ENCODE peak calls at places on chromosomes 11 and 22, in seven cellular contexts. One of them, this sample, is unnamed.

GRCh38 chr11:129828301-129828836 is 12.7 kb downstream of the TMEM45B start:
- DNase-seq in cardiac muscle cell: no peak
- DNase-seq in GM06990: no peak
- DNase-seq in tibial artery: no peak
- DNase-seq in Calu3: peak
- DNase-seq in neural crest cell: no peak
- DNase-seq in prostate gland: peak
- DNase-seq in this sample: peak

GRCh38 chr11:122656631-122657101 is 1.1 kb downstream of the UBASH3B start:
- DNase-seq in cardiac muscle cell: peak
- DNase-seq in GM06990: peak
- DNase-seq in tibial artery: peak
- DNase-seq in Calu3: peak
- DNase-seq in neural crest cell: peak
- DNase-seq in prostate gland: peak
- DNase-seq in this sample: no peak

GRCh38 chr11:99979052-99979451 is 708.0 kb upstream of the ARHGAP42 start:
- DNase-seq in cardiac muscle cell: no peak
- DNase-seq in GM06990: no peak
- DNase-seq in tibial artery: no peak
- DNase-seq in Calu3: no peak
- DNase-seq in neural crest cell: no peak
- DNase-seq in prostate gland: no peak
- DNase-seq in this sample: no peak

GRCh38 chr11:93718057-93718563 is 23.2 kb downstream of the TAF1D start:
- DNase-seq in cardiac muscle cell: no peak
- DNase-seq in GM06990: peak
- DNase-seq in tibial artery: no peak
- DNase-seq in Calu3: no peak
- DNase-seq in neural crest cell: no peak
- DNase-seq in prostate gland: no peak
- DNase-seq in this sample: no peak

GRCh38 chr11:63905179-63905578 is 11.8 kb downstream of the RCOR2 start:
- DNase-seq in cardiac muscle cell: no peak
- DNase-seq in GM06990: no peak
- DNase-seq in tibial artery: peak
- DNase-seq in Calu3: no peak
- DNase-seq in neural crest cell: no peak
- DNase-seq in prostate gland: no peak
- DNase-seq in this sample: no peak

GRCh38 chr11:130772266-130773227 is 143.7 kb downstream of the SNX19 start:
- DNase-seq in cardiac muscle cell: no peak
- DNase-seq in GM06990: no peak
- DNase-seq in tibial artery: peak
- DNase-seq in Calu3: peak
- DNase-seq in neural crest cell: no peak
- DNase-seq in prostate gland: no peak
- DNase-seq in this sample: no peak

GRCh38 chr11:90803366-90803765 is 580.5 kb upstream of the CHORDC1 start:
- DNase-seq in cardiac muscle cell: no peak
- DNase-seq in GM06990: no peak
- DNase-seq in tibial artery: no peak
- DNase-seq in Calu3: peak
- DNase-seq in neural crest cell: no peak
- DNase-seq in prostate gland: no peak
- DNase-seq in this sample: no peak

GRCh38 chr22:26673485-26673884 is 16.1 kb downstream of the MIAT start:
- DNase-seq in cardiac muscle cell: no peak
- DNase-seq in GM06990: no peak
- DNase-seq in tibial artery: no peak
- DNase-seq in Calu3: no peak
- DNase-seq in neural crest cell: no peak
- DNase-seq in prostate gland: no peak
- DNase-seq in this sample: no peak

GRCh38 chr22:17580461-17581031 is 17.2 kb downstream of the SLC25A18 start:
- DNase-seq in cardiac muscle cell: no peak
- DNase-seq in GM06990: no peak
- DNase-seq in tibial artery: no peak
- DNase-seq in Calu3: no peak
- DNase-seq in neural crest cell: no peak
- DNase-seq in prostate gland: no peak
- DNase-seq in this sample: no peak

GRCh38 chr11:64501500-64502427 is 89.3 kb upstream of the SLC22A12 start:
- DNase-seq in cardiac muscle cell: peak
- DNase-seq in GM06990: no peak
- DNase-seq in tibial artery: no peak
- DNase-seq in Calu3: no peak
- DNase-seq in neural crest cell: no peak
- DNase-seq in prostate gland: no peak
- DNase-seq in this sample: no peak

GRCh38 chr11:126993599-126993998 is 7.0 kb downstream of the KIRREL3 start:
- DNase-seq in cardiac muscle cell: no peak
- DNase-seq in GM06990: no peak
- DNase-seq in tibial artery: no peak
- DNase-seq in Calu3: no peak
- DNase-seq in neural crest cell: no peak
- DNase-seq in prostate gland: no peak
- DNase-seq in this sample: no peak

GRCh38 chr11:10564692-10565318 is 3.7 kb downstream of the LYVE1 start:
- DNase-seq in cardiac muscle cell: no peak
- DNase-seq in GM06990: no peak
- DNase-seq in tibial artery: no peak
- DNase-seq in Calu3: no peak
- DNase-seq in neural crest cell: no peak
- DNase-seq in prostate gland: no peak
- DNase-seq in this sample: no peak

GRCh38 chr11:128222245-128222959 is 365.0 kb downstream of the ETS1 start:
- DNase-seq in cardiac muscle cell: no peak
- DNase-seq in GM06990: no peak
- DNase-seq in tibial artery: no peak
- DNase-seq in Calu3: no peak
- DNase-seq in neural crest cell: no peak
- DNase-seq in prostate gland: no peak
- DNase-seq in this sample: no peak

GRCh38 chr22:47020157-47020556 is 257.7 kb downstream of the TBC1D22A start:
- DNase-seq in cardiac muscle cell: no peak
- DNase-seq in GM06990: no peak
- DNase-seq in tibial artery: no peak
- DNase-seq in Calu3: no peak
- DNase-seq in neural crest cell: no peak
- DNase-seq in prostate gland: no peak
- DNase-seq in this sample: no peak

DNA sequence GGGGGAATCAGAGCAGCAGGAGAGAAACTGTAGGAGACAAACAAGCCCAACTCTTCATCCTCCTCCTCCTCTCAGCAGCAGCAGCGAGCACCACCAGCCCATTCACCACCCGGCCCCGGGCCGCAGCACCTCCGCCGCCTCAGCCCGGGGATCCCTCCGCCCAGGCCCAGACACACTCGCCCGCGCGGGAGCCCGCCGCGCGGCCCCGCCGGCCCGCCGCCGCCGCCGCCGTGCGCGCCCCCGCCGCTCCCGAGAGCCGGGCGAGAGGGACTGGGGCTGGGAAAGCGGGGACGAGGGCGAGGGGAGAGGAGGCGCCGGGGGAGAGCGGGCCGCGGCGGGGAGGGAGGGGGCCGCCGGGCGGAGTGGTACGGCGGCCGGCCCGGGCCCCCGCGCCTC is at the start of gene PHF21A:
- DNase-seq in cardiac muscle cell: peak
- DNase-seq in GM06990: peak
- DNase-seq in tibial artery: peak
- DNase-seq in Calu3: peak
- DNase-seq in neural crest cell: peak
- DNase-seq in prostate gland: peak
- DNase-seq in this sample: peak
- TF ChIP-seq CTCF in cardiac muscle cell: no peak
- TF ChIP-seq CTCF in GM06990: no peak
- TF ChIP-seq CTCF in tibial artery: no peak
- TF ChIP-seq CTCF in Calu3: no peak
- TF ChIP-seq CTCF in neural crest cell: no peak
- TF ChIP-seq CTCF in prostate gland: no peak
- TF ChIP-seq CTCF in this sample: no peak

GRCh38 chr11:352456-353180 is 16.7 kb upstream of the B4GALNT4 start:
- DNase-seq in cardiac muscle cell: no peak
- DNase-seq in GM06990: no peak
- DNase-seq in tibial artery: no peak
- DNase-seq in Calu3: no peak
- DNase-seq in neural crest cell: no peak
- DNase-seq in prostate gland: no peak
- DNase-seq in this sample: no peak
- TF ChIP-seq CTCF in cardiac muscle cell: no peak
- TF ChIP-seq CTCF in GM06990: no peak
- TF ChIP-seq CTCF in tibial artery: no peak
- TF ChIP-seq CTCF in Calu3: no peak
- TF ChIP-seq CTCF in neural crest cell: no peak
- TF ChIP-seq CTCF in prostate gland: no peak
- TF ChIP-seq CTCF in this sample: no peak

GRCh38 chr22:39216143-39216490 is 28.7 kb downstream of the PDGFB start:
- DNase-seq in cardiac muscle cell: no peak
- DNase-seq in GM06990: no peak
- DNase-seq in tibial artery: no peak
- DNase-seq in Calu3: no peak
- DNase-seq in neural crest cell: no peak
- DNase-seq in prostate gland: no peak
- DNase-seq in this sample: no peak
- TF ChIP-seq CTCF in cardiac muscle cell: no peak
- TF ChIP-seq CTCF in GM06990: no peak
- TF ChIP-seq CTCF in tibial artery: no peak
- TF ChIP-seq CTCF in Calu3: no peak
- TF ChIP-seq CTCF in neural crest cell: peak
- TF ChIP-seq CTCF in prostate gland: no peak
- TF ChIP-seq CTCF in this sample: no peak

GRCh38 chr22:38138961-38139360 is 28.5 kb upstream of the BAIAP2L2 start:
- DNase-seq in cardiac muscle cell: no peak
- DNase-seq in GM06990: no peak
- DNase-seq in tibial artery: no peak
- DNase-seq in Calu3: no peak
- DNase-seq in neural crest cell: no peak
- DNase-seq in prostate gland: no peak
- DNase-seq in this sample: no peak

GRCh38 chr22:38133331-38133730 is 22.8 kb upstream of the BAIAP2L2 start:
- DNase-seq in cardiac muscle cell: no peak
- DNase-seq in GM06990: no peak
- DNase-seq in tibial artery: no peak
- DNase-seq in Calu3: no peak
- DNase-seq in neural crest cell: no peak
- DNase-seq in prostate gland: no peak
- DNase-seq in this sample: no peak

GRCh38 chr22:38137876-38138687 is 27.6 kb upstream of the BAIAP2L2 start:
- DNase-seq in cardiac muscle cell: no peak
- DNase-seq in GM06990: no peak
- DNase-seq in tibial artery: no peak
- DNase-seq in Calu3: no peak
- DNase-seq in neural crest cell: no peak
- DNase-seq in prostate gland: no peak
- DNase-seq in this sample: no peak

GRCh38 chr22:38135133-38135706 is 24.7 kb upstream of the BAIAP2L2 start:
- DNase-seq in cardiac muscle cell: no peak
- DNase-seq in GM06990: no peak
- DNase-seq in tibial artery: no peak
- DNase-seq in Calu3: peak
- DNase-seq in neural crest cell: no peak
- DNase-seq in prostate gland: no peak
- DNase-seq in this sample: no peak

DNA sequence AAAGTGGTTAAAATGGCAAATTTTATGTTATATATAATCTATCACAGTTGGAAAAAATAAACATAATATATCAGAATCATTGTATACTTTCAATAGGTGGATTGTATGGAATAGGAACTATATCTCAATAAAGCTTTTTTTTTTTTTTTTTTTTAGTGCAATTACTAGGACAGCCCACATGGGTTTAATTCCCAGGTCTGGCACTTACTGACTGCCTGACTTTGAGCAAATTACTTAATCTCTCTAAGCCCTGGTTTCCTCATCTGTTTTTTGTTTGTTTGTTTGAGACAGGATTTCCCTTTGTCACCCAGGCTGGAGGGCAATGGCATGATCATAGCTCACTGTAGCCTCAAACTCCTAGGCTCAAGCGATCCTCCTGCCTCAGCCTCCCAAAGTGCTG is 26.1 kb upstream of the BAIAP2L2 start:
- DNase-seq in cardiac muscle cell: no peak
- DNase-seq in GM06990: no peak
- DNase-seq in tibial artery: no peak
- DNase-seq in Calu3: no peak
- DNase-seq in neural crest cell: no peak
- DNase-seq in prostate gland: no peak
- DNase-seq in this sample: no peak
- TF ChIP-seq CTCF in cardiac muscle cell: no peak
- TF ChIP-seq CTCF in GM06990: no peak
- TF ChIP-seq CTCF in tibial artery: no peak
- TF ChIP-seq CTCF in Calu3: no peak
- TF ChIP-seq CTCF in neural crest cell: no peak
- TF ChIP-seq CTCF in prostate gland: no peak
- TF ChIP-seq CTCF in this sample: no peak

DNA sequence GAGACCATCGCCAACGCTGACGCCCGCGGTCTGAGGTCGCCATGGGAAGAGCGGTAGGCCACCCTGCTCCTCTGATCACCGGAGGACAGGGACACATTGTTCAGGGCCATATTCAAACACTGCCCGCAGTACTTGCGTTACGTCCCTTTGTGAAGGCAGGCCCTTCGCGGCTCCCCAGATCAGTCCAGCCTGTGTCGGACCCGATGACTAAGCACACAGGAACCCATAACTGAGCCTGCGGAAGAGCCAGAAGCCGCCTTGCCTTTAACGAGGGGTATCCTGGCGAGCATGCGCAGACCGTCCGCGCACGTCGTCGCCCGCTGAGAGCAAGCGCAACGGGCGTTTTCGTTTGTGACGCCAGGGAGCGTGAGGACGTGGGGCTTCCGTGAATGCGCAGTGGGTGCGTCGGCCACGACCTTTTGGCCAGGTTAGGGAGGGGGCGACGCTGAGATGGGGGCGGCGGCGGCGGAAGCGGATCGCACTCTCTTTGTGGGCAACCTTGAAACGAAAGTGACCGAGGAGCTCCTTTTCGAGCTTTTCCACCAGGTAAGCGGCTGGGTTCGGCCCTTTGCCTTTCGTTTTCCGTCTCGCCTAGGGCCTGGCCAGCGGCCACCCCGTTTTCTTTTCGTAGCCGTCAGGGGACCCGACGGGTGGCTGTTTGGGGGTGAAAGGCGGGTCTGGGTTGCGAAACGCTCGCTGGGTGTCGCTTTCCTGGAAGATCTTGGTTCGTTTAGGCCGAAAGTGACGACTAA is at the start of the genes C11orf71 and RBM7:
- DNase-seq in cardiac muscle cell: peak
- DNase-seq in GM06990: peak
- DNase-seq in tibial artery: peak
- DNase-seq in Calu3: peak
- DNase-seq in neural crest cell: peak
- DNase-seq in prostate gland: peak
- DNase-seq in this sample: peak
- TF ChIP-seq CTCF in cardiac muscle cell: no peak
- TF ChIP-seq CTCF in GM06990: peak
- TF ChIP-seq CTCF in tibial artery: peak
- TF ChIP-seq CTCF in Calu3: no peak
- TF ChIP-seq CTCF in neural crest cell: peak
- TF ChIP-seq CTCF in prostate gland: no peak
- TF ChIP-seq CTCF in this sample: peak

This sample was measured in LNCaP clone FGC.